ENCODE peak calls at places on chromosome 10, in four cellular contexts. V is heart left ventricle, Y is brain microvascular endothelial cell, A is tibial nerve. W is an unnamed sample.

GRCh38 chr10:9781681-9782080 is 1236.0 kb upstream of the CELF2 start:
- DNase-seq in Y (peak), A (no peak), V (no peak), W (no peak)

GRCh38 chr10:87038286-87038717 is 18.2 kb downstream of the FAM25A start:
- DNase-seq in Y (no peak), A (no peak), V (no peak), W (no peak)

GRCh38 chr10:53088956-53089355 is 316.4 kb upstream of the MBL2 start:
- DNase-seq in A (no peak), V (no peak), Y (no peak), W (no peak)

GRCh38 chr10:13678444-13678843 is 91.7 kb downstream of the PRPF18 start:
- DNase-seq in A (no peak), V (no peak), Y (no peak), W (no peak)

GRCh38 chr10:4673279-4674040 is 152.5 kb upstream of the AKR1E2 start:
- DNase-seq in A (no peak), Y (no peak), V (no peak), W (no peak)

GRCh38 chr10:29643785-29644501 is 9.2 kb upstream of the SVIL start:
- DNase-seq in A (no peak), Y (peak), V (no peak), W (peak)

GRCh38 chr10:22682237-22683192 is 31.9 kb downstream of the PIP4K2A start:
- DNase-seq in A (no peak), Y (peak), V (no peak), W (no peak)

GRCh38 chr10:70528726-70529362 is 50.3 kb downstream of the PALD1 start:
- DNase-seq in A (no peak), Y (peak), V (no peak), W (no peak)

GRCh38 chr10:70308121-70309060 is 24.6 kb upstream of the NPFFR1 start:
- DNase-seq in A (no peak), Y (no peak), V (no peak), W (no peak)

GRCh38 chr10:62543566-62543965 is 169.4 kb downstream of the ZNF365 start:
- DNase-seq in Y (no peak), A (no peak), V (no peak), W (no peak)

GRCh38 chr10:119498889-119499864 is 43.3 kb downstream of the RGS10 start:
- DNase-seq in A (no peak), V (no peak), Y (peak), W (no peak)

GRCh38 chr10:89215511-89215910 is 8.4 kb upstream of the CH25H start:
- DNase-seq in Y (no peak), V (no peak), A (no peak), W (no peak)

GRCh38 chr10:69807122-69807521 is 5.4 kb downstream of the COL13A1 start:
- DNase-seq in A (no peak), V (no peak), Y (peak), W (no peak)

GRCh38 chr10:120221873-120222485 is 235.0 kb upstream of the PLPP4 start:
- DNase-seq in V (no peak), Y (peak), A (no peak), W (no peak)

GRCh38 chr10:60434418-60435046 is 44.9 kb upstream of the ANK3 start:
- DNase-seq in V (no peak), A (no peak), Y (peak), W (no peak)

GRCh38 chr10:125868372-125868975 is 12.6 kb downstream of the DHX32 start:
- DNase-seq in V (no peak), Y (peak), A (no peak), W (no peak)

GRCh38 chr10:132634241-132634946 is 96.8 kb downstream of the INPP5A start:
- DNase-seq in A (no peak), V (peak), Y (no peak), W (no peak)

GRCh38 chr10:68566955-68567354 is 6.8 kb downstream of the TET1 start:
- DNase-seq in V (no peak), A (no peak), Y (no peak), W (no peak)

GRCh38 chr10:12042409-12042796 is 206 bp downstream of the UPF2 start:
- DNase-seq in Y (no peak), V (peak), A (no peak), W (no peak)

GRCh38 chr10:12635127-12635541 is 285.8 kb downstream of the CAMK1D start:
- DNase-seq in Y (peak), A (no peak), V (no peak), W (peak)

DNA sequence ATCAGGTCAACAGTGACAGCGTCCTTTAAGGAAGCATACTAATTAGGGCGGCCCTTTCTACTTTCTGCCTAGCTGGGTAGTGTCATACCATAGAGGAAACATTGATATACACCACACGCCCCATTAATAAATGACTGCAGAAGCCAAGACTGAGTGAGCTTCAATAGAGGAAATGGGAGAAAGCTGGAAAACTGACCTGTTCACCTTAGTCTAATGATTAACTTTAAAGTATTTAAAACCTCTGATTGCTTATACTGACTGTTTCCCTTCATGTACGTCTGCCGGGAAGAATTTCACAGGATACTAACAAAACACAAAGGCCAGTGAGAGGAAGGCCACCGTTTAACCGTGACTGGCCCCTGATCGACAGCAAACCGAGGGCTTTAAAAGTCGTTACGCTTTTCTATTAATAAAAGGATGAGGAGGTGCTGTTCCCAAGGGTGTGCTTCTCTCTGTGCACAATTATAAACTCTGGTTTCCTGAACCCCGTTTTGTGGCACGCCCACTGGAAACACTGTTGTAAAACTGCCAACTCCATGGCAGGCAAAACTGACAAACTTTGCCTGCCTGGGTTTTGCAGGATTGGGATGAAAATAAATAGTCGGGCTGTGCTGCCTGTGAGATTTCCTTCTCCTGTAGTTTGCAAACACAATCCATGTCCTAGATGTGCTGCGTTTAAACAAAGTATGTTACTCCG is 137.6 kb downstream of the NRP1 start:
- DNase-seq in Y (no peak), V (no peak), A (no peak), W (no peak)
- H3K4me3 ChIP-seq in Y (no peak), V (no peak), A (no peak), W (no peak)

GRCh38 chr10:43902842-43903241 is 254.2 kb upstream of the ZNF32 start:
- DNase-seq in Y (no peak), A (no peak), V (no peak), W (peak)

GRCh38 chr10:43899224-43899959 is 250.7 kb upstream of the ZNF32 start:
- DNase-seq in A (no peak), V (no peak), Y (no peak), W (peak)

GRCh38 chr10:43903451-43903850 is 254.8 kb upstream of the ZNF32 start:
- DNase-seq in Y (no peak), A (no peak), V (no peak), W (peak)

GRCh38 chr10:43901744-43902504 is 253.2 kb upstream of the ZNF32 start:
- DNase-seq in V (no peak), A (no peak), Y (no peak), W (no peak)

GRCh38 chr10:43901302-43901701 is 252.6 kb upstream of the ZNF32 start:
- DNase-seq in A (no peak), Y (no peak), V (no peak), W (no peak)
- TF ChIP-seq CTCF in A (no peak), Y (peak), V (no peak), W (peak)

DNA sequence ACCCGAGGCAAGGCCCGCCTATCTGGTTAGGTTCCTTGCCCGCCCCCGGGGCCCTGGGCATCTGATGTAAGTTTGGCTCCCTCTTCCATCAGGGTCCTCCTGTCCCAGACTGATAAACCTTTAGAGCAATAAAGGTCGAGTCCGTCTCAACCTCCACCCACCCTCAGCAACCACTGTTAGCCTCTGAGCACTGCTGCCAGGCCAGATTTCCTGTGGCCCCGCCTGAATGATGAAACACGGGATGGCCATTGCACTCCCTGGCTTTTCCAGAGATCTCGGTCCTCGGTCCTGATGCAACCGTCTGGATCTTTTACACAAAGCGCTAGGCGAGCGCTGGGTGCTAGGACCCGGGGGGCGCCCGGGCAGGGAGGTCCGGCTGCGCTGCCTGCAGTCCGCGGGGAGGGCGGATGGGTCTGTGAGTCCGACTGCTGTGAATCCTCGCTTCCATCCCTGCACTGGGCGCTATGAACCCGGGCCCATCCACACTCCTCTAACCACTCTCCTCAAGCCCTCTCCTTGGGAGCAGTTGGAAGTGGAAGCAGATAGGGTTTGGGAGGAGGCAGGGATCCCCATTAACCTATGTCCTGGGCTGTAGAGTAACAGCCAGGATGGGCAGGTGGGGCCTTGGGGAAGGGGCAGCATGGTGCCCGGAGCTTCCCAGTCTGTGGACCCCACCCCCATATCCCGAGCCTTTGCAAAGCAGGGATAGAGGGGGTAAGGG is 875 bp upstream of the DDIT4 start:
- DNase-seq in A (peak), V (peak), Y (peak), W (peak)
- H3K4me3 ChIP-seq in A (peak), V (peak), Y (peak), W (peak)

GRCh38 chr10:116593139-116593740 is 2.5 kb downstream of the PNLIPRP1 start:
- DNase-seq in Y (no peak), V (no peak), A (no peak), W (no peak)

GRCh38 chr10:116590590-116591444 is at the start of gene PNLIPRP1:
- DNase-seq in Y (no peak), V (no peak), A (no peak), W (no peak)

GRCh38 chr10:116587878-116588590 is 2.7 kb upstream of the PNLIPRP1 start:
- DNase-seq in A (no peak), Y (no peak), V (no peak), W (no peak)

GRCh38 chr10:116588995-116589394 is 1.8 kb upstream of the PNLIPRP1 start:
- DNase-seq in Y (no peak), V (no peak), A (no peak), W (no peak)

GRCh38 chr10:116589911-116590310 is 848 bp upstream of the PNLIPRP1 start:
- DNase-seq in Y (no peak), V (no peak), A (no peak), W (no peak)
- TF ChIP-seq CTCF in Y (no peak), V (no peak), A (no peak), W (no peak)

DNA sequence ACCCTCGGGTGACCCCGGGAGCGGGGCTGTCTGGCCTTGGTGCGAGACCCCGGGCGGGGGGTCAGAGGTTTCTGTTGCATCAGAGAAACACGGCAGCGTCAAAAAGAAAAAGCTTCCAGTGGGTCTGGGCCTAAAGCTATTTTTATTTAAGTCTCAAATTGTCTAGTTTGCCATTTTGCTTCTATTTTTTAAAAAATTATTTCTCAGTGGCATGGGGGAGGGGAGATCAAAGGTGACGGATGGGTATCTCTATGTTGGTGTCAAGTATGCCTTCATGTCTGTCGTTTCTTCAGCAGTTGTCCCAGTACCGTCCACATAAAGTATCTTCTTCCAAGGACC is 25.9 kb upstream of the VAX1 start:
- DNase-seq in V (no peak), A (no peak), Y (no peak), W (no peak)
- H3K4me3 ChIP-seq in V (no peak), A (no peak), Y (no peak), W (no peak)

GRCh38 chr10:74415440-74415839 is 264.4 kb downstream of the ADK start:
- DNase-seq in V (no peak), Y (no peak), A (no peak), W (no peak)

GRCh38 chr10:74424565-74424964 is 273.5 kb downstream of the ADK start:
- DNase-seq in V (no peak), Y (no peak), A (no peak), W (no peak)

GRCh38 chr10:74418285-74418872 is 267.4 kb downstream of the ADK start:
- DNase-seq in Y (no peak), V (no peak), A (no peak), W (no peak)

GRCh38 chr10:74417397-74417796 is 266.4 kb downstream of the ADK start:
- DNase-seq in A (no peak), V (no peak), Y (no peak), W (no peak)

GRCh38 chr10:74419491-74420466 is 268.8 kb downstream of the ADK start:
- DNase-seq in Y (peak), A (no peak), V (no peak), W (no peak)
- TF ChIP-seq CTCF in Y (peak), A (peak), V (peak), W (peak)

DNA sequence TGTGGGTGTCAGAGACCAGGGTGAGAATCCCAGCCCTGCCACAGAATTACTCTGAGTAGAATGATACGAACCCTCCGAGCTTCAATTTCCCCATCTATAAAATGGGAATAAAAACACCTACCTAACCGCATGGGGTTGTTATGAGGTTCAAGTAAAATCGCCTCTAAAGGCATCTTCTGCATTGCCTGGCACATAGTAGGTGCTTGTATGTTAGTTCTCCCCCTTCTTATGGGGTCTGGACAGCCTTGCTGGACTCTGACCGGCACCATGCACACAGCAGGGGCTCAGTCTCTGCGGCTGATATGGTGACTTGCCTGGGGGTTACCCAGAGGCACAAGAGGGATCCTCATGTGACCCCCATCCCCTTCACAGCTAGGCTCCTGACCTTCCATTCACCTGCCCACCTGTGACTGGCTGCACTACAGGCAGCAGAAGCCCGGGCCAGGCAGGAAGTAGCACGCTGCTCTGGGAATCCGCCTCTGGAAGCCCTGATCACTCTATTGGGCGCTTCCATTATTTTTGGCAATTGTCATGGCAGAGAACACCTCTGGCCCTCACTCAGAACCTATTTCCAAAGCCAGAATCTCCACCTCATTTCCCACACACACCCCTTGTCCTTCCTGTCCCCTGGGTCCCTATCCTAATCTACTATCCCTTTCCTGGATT is 6.0 kb downstream of the SH3PXD2A start:
- DNase-seq in A (no peak), Y (no peak), V (no peak), W (no peak)
- H3K4me3 ChIP-seq in A (no peak), Y (no peak), V (no peak), W (no peak)